ENCODE peak calls at places on chromosomes 6 and 20, in nine cellular contexts. I is GM12892, D is MCF 10A, G is iPS-NIHi11, J is A172, Q is heart left ventricle, R is lower lobe of right lung, E is SJSA1, U is amygdala. A is an unnamed sample.

GRCh38 chr6:47097092-47097945 is 55.2 kb upstream of the ADGRF1 start:
- DNase-seq in I (peak), G (peak), Q (peak), R (peak), U (peak), J (peak), D (peak), E (peak), A (peak)

GRCh38 chr6:153553627-153554026 is 422.5 kb upstream of the RGS17 start:
- DNase-seq in Q (no peak), D (peak), I (no peak), E (no peak), J (peak), R (no peak), G (peak), U (no peak), A (peak)

GRCh38 chr20:49179368-49180277 is 8.5 kb downstream of the STAU1 start:
- DNase-seq in D (peak), E (no peak), U (no peak), R (no peak), J (no peak), Q (no peak), I (no peak), G (no peak), A (peak)

GRCh38 chr6:144647971-144648651 is 363.0 kb downstream of the UTRN start:
- DNase-seq in G (no peak), I (no peak), D (no peak), E (no peak), J (no peak), R (no peak), Q (no peak), U (no peak), A (no peak)

GRCh38 chr6:26064619-26065257 is 22.5 kb upstream of the HFE start:
- DNase-seq in I (no peak), J (peak), D (peak), U (no peak), G (peak), Q (no peak), E (peak), R (no peak), A (peak)

GRCh38 chr6:159180001-159180400 is 10.8 kb downstream of the FNDC1 start:
- DNase-seq in E (peak), G (no peak), R (no peak), D (no peak), U (no peak), Q (no peak), I (no peak), J (no peak), A (no peak)

GRCh38 chr6:29665942-29666825 is 9.3 kb downstream of the MOG start:
- DNase-seq in J (no peak), D (no peak), G (no peak), R (no peak), E (no peak), Q (peak), U (no peak), I (no peak), A (no peak)

GRCh38 chr6:147954938-147955337 is 387.7 kb upstream of the SASH1 start:
- DNase-seq in E (no peak), R (no peak), I (no peak), Q (no peak), D (peak), U (no peak), J (no peak), G (no peak), A (peak)

GRCh38 chr6:129507059-129507807 is 202.7 kb downstream of the ARHGAP18 start:
- DNase-seq in J (no peak), I (no peak), D (no peak), R (no peak), G (no peak), Q (no peak), U (no peak), E (no peak), A (peak)

GRCh38 chr20:4041748-4042411 is 26.5 kb upstream of the RNF24 start:
- DNase-seq in D (peak), J (peak), I (no peak), E (no peak), U (no peak), G (peak), R (peak), Q (no peak), A (peak)